ENCODE peak calls at places on chromosomes 5 and 9, in ten cellular contexts. One of them, this sample, is unnamed.

GRCh38 chr5:62732677-62733121 is 154.1 kb downstream of the LRRC70 start:
- DNase-seq in lower leg skin: no peak
- DNase-seq in SJSA1: no peak
- DNase-seq in psoas muscle: no peak
- DNase-seq in heart right ventricle: no peak
- DNase-seq in A549: no peak
- DNase-seq in brain microvascular endothelial cell: no peak
- DNase-seq in NB4: peak
- DNase-seq in H7: no peak
- DNase-seq in CD8-positive, alpha-beta memory T cell: no peak
- DNase-seq in this sample: no peak

GRCh38 chr5:98341038-98341710 is 432.3 kb upstream of the RGMB start:
- DNase-seq in lower leg skin: no peak
- DNase-seq in SJSA1: no peak
- DNase-seq in psoas muscle: no peak
- DNase-seq in heart right ventricle: no peak
- DNase-seq in A549: no peak
- DNase-seq in brain microvascular endothelial cell: peak
- DNase-seq in NB4: no peak
- DNase-seq in H7: no peak
- DNase-seq in CD8-positive, alpha-beta memory T cell: no peak
- DNase-seq in this sample: no peak

GRCh38 chr9:27073841-27074728 is 34.9 kb upstream of the TEK start:
- DNase-seq in lower leg skin: no peak
- DNase-seq in SJSA1: no peak
- DNase-seq in psoas muscle: no peak
- DNase-seq in heart right ventricle: no peak
- DNase-seq in A549: no peak
- DNase-seq in brain microvascular endothelial cell: no peak
- DNase-seq in NB4: no peak
- DNase-seq in H7: no peak
- DNase-seq in CD8-positive, alpha-beta memory T cell: no peak
- DNase-seq in this sample: no peak

GRCh38 chr5:72599519-72600400 is 92.5 kb upstream of the ZNF366 start:
- DNase-seq in lower leg skin: no peak
- DNase-seq in SJSA1: peak
- DNase-seq in psoas muscle: no peak
- DNase-seq in heart right ventricle: no peak
- DNase-seq in A549: peak
- DNase-seq in brain microvascular endothelial cell: peak
- DNase-seq in NB4: no peak
- DNase-seq in H7: no peak
- DNase-seq in CD8-positive, alpha-beta memory T cell: no peak
- DNase-seq in this sample: no peak

GRCh38 chr9:130707225-130707976 is 13.8 kb downstream of the EXOSC2 start:
- DNase-seq in lower leg skin: peak
- DNase-seq in SJSA1: peak
- DNase-seq in psoas muscle: peak
- DNase-seq in heart right ventricle: no peak
- DNase-seq in A549: peak
- DNase-seq in brain microvascular endothelial cell: peak
- DNase-seq in NB4: peak
- DNase-seq in H7: peak
- DNase-seq in CD8-positive, alpha-beta memory T cell: peak
- DNase-seq in this sample: peak

GRCh38 chr9:104993291-104993963 is 65.5 kb upstream of the ABCA1 start:
- DNase-seq in lower leg skin: peak
- DNase-seq in SJSA1: peak
- DNase-seq in psoas muscle: peak
- DNase-seq in heart right ventricle: peak
- DNase-seq in A549: no peak
- DNase-seq in brain microvascular endothelial cell: peak
- DNase-seq in NB4: peak
- DNase-seq in H7: peak
- DNase-seq in CD8-positive, alpha-beta memory T cell: no peak
- DNase-seq in this sample: no peak

GRCh38 chr9:89991204-89991790 is 386.5 kb downstream of the GADD45G start:
- DNase-seq in lower leg skin: no peak
- DNase-seq in SJSA1: no peak
- DNase-seq in psoas muscle: no peak
- DNase-seq in heart right ventricle: no peak
- DNase-seq in A549: no peak
- DNase-seq in brain microvascular endothelial cell: no peak
- DNase-seq in NB4: no peak
- DNase-seq in H7: no peak
- DNase-seq in CD8-positive, alpha-beta memory T cell: no peak
- DNase-seq in this sample: no peak

GRCh38 chr5:158060216-158060615 is 201.3 kb upstream of the CLINT1 start:
- DNase-seq in lower leg skin: no peak
- DNase-seq in SJSA1: no peak
- DNase-seq in psoas muscle: no peak
- DNase-seq in heart right ventricle: no peak
- DNase-seq in A549: no peak
- DNase-seq in brain microvascular endothelial cell: no peak
- DNase-seq in NB4: no peak
- DNase-seq in H7: no peak
- DNase-seq in CD8-positive, alpha-beta memory T cell: no peak
- DNase-seq in this sample: no peak

GRCh38 chr5:148790545-148791333 is 35.7 kb upstream of the ADRB2 start:
- DNase-seq in lower leg skin: no peak
- DNase-seq in SJSA1: no peak
- DNase-seq in psoas muscle: no peak
- DNase-seq in heart right ventricle: no peak
- DNase-seq in A549: no peak
- DNase-seq in brain microvascular endothelial cell: peak
- DNase-seq in NB4: peak
- DNase-seq in H7: no peak
- DNase-seq in CD8-positive, alpha-beta memory T cell: no peak
- DNase-seq in this sample: no peak

GRCh38 chr9:68843239-68843638 is 138.2 kb downstream of the PIP5K1B start:
- DNase-seq in lower leg skin: no peak
- DNase-seq in SJSA1: no peak
- DNase-seq in psoas muscle: no peak
- DNase-seq in heart right ventricle: no peak
- DNase-seq in A549: no peak
- DNase-seq in brain microvascular endothelial cell: no peak
- DNase-seq in NB4: no peak
- DNase-seq in H7: no peak
- DNase-seq in CD8-positive, alpha-beta memory T cell: no peak
- DNase-seq in this sample: no peak

GRCh38 chr5:75952963-75953362 is 130.2 kb upstream of the SV2C start:
- DNase-seq in lower leg skin: no peak
- DNase-seq in SJSA1: no peak
- DNase-seq in psoas muscle: no peak
- DNase-seq in heart right ventricle: no peak
- DNase-seq in A549: no peak
- DNase-seq in brain microvascular endothelial cell: no peak
- DNase-seq in NB4: no peak
- DNase-seq in H7: no peak
- DNase-seq in CD8-positive, alpha-beta memory T cell: no peak
- DNase-seq in this sample: no peak

GRCh38 chr9:22278426-22278825 is 168.2 kb upstream of the DMRTA1 start:
- DNase-seq in lower leg skin: no peak
- DNase-seq in SJSA1: no peak
- DNase-seq in psoas muscle: no peak
- DNase-seq in heart right ventricle: no peak
- DNase-seq in A549: no peak
- DNase-seq in brain microvascular endothelial cell: peak
- DNase-seq in NB4: no peak
- DNase-seq in H7: no peak
- DNase-seq in CD8-positive, alpha-beta memory T cell: no peak
- DNase-seq in this sample: no peak

DNA sequence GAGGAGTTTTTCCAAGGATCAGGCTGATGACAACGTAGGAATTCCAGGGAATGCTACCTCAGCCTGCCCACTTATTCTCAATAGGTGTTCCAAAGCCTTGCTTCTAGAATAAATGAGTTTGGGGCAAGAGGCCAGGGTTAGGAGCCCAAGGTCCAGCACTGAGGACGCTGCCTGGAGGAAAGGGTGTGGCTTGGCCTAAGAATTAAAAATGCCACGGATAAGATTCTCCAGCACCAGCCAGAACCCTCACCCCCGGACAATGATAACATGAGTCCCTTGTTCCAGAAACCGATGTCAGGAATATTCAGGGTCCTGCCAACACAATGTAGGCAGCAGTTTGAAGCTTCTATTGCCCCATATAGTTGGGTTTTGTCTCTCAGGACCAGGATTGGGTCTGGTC is 7.6 kb downstream of the SPRY4 start:
- DNase-seq in lower leg skin: no peak
- DNase-seq in SJSA1: no peak
- DNase-seq in psoas muscle: no peak
- DNase-seq in heart right ventricle: no peak
- DNase-seq in A549: no peak
- DNase-seq in brain microvascular endothelial cell: no peak
- DNase-seq in NB4: no peak
- DNase-seq in H7: no peak
- DNase-seq in CD8-positive, alpha-beta memory T cell: no peak
- DNase-seq in this sample: no peak
- H3K4me3 ChIP-seq in lower leg skin: no peak
- H3K4me3 ChIP-seq in SJSA1: no peak
- H3K4me3 ChIP-seq in psoas muscle: no peak
- H3K4me3 ChIP-seq in heart right ventricle: no peak
- H3K4me3 ChIP-seq in A549: no peak
- H3K4me3 ChIP-seq in brain microvascular endothelial cell: no peak
- H3K4me3 ChIP-seq in NB4: no peak
- H3K4me3 ChIP-seq in H7: no peak
- H3K4me3 ChIP-seq in CD8-positive, alpha-beta memory T cell: no peak
- H3K4me3 ChIP-seq in this sample: no peak

GRCh38 chr5:50553560-50553984 is 112.5 kb upstream of the EMB start:
- DNase-seq in lower leg skin: no peak
- DNase-seq in SJSA1: no peak
- DNase-seq in psoas muscle: no peak
- DNase-seq in heart right ventricle: no peak
- DNase-seq in A549: peak
- DNase-seq in brain microvascular endothelial cell: no peak
- DNase-seq in NB4: peak
- DNase-seq in H7: no peak
- DNase-seq in CD8-positive, alpha-beta memory T cell: peak
- DNase-seq in this sample: no peak
- H3K4me3 ChIP-seq in lower leg skin: no peak
- H3K4me3 ChIP-seq in SJSA1: no peak
- H3K4me3 ChIP-seq in psoas muscle: no peak
- H3K4me3 ChIP-seq in heart right ventricle: no peak
- H3K4me3 ChIP-seq in A549: no peak
- H3K4me3 ChIP-seq in brain microvascular endothelial cell: no peak
- H3K4me3 ChIP-seq in NB4: no peak
- H3K4me3 ChIP-seq in H7: no peak
- H3K4me3 ChIP-seq in CD8-positive, alpha-beta memory T cell: no peak
- H3K4me3 ChIP-seq in this sample: no peak

DNA sequence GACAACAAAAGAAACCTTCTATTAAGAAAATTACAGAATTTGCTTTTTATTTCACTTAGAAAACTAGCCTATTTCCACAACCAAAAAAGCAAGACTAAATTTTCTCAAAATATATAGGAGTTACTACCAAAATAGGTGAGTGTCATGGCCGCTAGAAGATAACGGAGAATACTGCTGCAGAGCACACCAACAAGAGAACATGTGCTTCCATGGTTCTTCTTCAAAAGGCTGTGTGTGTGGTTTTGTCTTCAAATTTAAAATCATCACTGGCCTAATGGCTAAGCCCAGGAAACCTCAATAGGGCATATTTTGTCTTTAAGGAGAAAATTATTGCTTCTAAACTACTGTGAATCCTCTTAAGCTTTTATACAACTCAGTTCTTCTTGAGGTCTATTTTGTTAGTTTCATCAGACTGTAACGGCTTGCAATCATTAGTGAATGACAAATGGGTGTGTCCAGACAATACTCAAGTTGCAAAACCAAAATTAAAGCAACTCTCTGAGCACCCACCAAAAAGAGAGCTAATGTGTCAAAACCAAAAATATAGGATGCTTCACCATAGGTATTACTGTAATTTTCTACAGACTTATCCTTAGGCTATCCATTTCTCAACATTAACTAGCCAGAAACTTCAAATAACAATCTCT is 3.3 kb downstream of the SETX start:
- DNase-seq in lower leg skin: no peak
- DNase-seq in SJSA1: no peak
- DNase-seq in psoas muscle: no peak
- DNase-seq in heart right ventricle: no peak
- DNase-seq in A549: no peak
- DNase-seq in brain microvascular endothelial cell: no peak
- DNase-seq in NB4: peak
- DNase-seq in H7: no peak
- DNase-seq in CD8-positive, alpha-beta memory T cell: no peak
- DNase-seq in this sample: no peak
- H3K4me3 ChIP-seq in lower leg skin: no peak
- H3K4me3 ChIP-seq in SJSA1: no peak
- H3K4me3 ChIP-seq in psoas muscle: peak
- H3K4me3 ChIP-seq in heart right ventricle: peak
- H3K4me3 ChIP-seq in A549: no peak
- H3K4me3 ChIP-seq in brain microvascular endothelial cell: no peak
- H3K4me3 ChIP-seq in NB4: peak
- H3K4me3 ChIP-seq in H7: no peak
- H3K4me3 ChIP-seq in CD8-positive, alpha-beta memory T cell: peak
- H3K4me3 ChIP-seq in this sample: no peak

GRCh38 chr9:86491634-86492266 is 137.5 kb upstream of the TUT7 start:
- DNase-seq in lower leg skin: no peak
- DNase-seq in SJSA1: no peak
- DNase-seq in psoas muscle: no peak
- DNase-seq in heart right ventricle: no peak
- DNase-seq in A549: no peak
- DNase-seq in brain microvascular endothelial cell: no peak
- DNase-seq in NB4: no peak
- DNase-seq in H7: no peak
- DNase-seq in CD8-positive, alpha-beta memory T cell: no peak
- DNase-seq in this sample: no peak

GRCh38 chr9:86488794-86489193 is 134.6 kb upstream of the TUT7 start:
- DNase-seq in lower leg skin: no peak
- DNase-seq in SJSA1: no peak
- DNase-seq in psoas muscle: no peak
- DNase-seq in heart right ventricle: no peak
- DNase-seq in A549: no peak
- DNase-seq in brain microvascular endothelial cell: no peak
- DNase-seq in NB4: no peak
- DNase-seq in H7: peak
- DNase-seq in CD8-positive, alpha-beta memory T cell: no peak
- DNase-seq in this sample: no peak

GRCh38 chr9:86500031-86500430 is 145.8 kb upstream of the TUT7 start:
- DNase-seq in lower leg skin: no peak
- DNase-seq in SJSA1: no peak
- DNase-seq in psoas muscle: no peak
- DNase-seq in heart right ventricle: no peak
- DNase-seq in A549: no peak
- DNase-seq in brain microvascular endothelial cell: no peak
- DNase-seq in NB4: no peak
- DNase-seq in H7: no peak
- DNase-seq in CD8-positive, alpha-beta memory T cell: no peak
- DNase-seq in this sample: no peak

DNA sequence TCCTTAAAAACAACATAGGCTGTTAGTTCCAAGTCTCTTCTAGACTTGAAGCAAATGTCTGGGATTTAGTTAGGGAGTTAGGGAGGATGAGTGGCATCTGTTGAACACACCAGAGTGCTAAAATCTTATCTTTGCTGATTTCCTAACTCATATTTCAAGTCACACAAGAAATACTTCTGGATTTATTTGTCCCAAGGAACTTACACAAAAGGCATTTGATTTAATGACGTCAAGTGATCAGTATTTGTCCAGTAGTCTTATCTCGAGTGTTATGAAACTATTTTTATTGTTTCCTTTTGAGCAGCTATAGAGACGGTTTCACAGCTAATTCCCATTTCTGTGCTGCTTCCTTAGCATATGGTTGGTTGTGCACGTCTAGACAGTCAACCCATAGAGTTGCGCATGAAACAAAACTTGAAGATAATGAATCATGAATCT is 140.5 kb upstream of the TUT7 start:
- DNase-seq in lower leg skin: no peak
- DNase-seq in SJSA1: no peak
- DNase-seq in psoas muscle: no peak
- DNase-seq in heart right ventricle: no peak
- DNase-seq in A549: peak
- DNase-seq in brain microvascular endothelial cell: peak
- DNase-seq in NB4: no peak
- DNase-seq in H7: no peak
- DNase-seq in CD8-positive, alpha-beta memory T cell: no peak
- DNase-seq in this sample: no peak
- H3K4me3 ChIP-seq in lower leg skin: no peak
- H3K4me3 ChIP-seq in SJSA1: no peak
- H3K4me3 ChIP-seq in psoas muscle: no peak
- H3K4me3 ChIP-seq in heart right ventricle: no peak
- H3K4me3 ChIP-seq in A549: no peak
- H3K4me3 ChIP-seq in brain microvascular endothelial cell: no peak
- H3K4me3 ChIP-seq in NB4: no peak
- H3K4me3 ChIP-seq in H7: no peak
- H3K4me3 ChIP-seq in CD8-positive, alpha-beta memory T cell: no peak
- H3K4me3 ChIP-seq in this sample: no peak

This sample was measured in WERI-Rb-1.